ENCODE peak calls at places on chromosomes 4 and X, in ten cellular contexts. One of them, this sample, is unnamed. For H3K4me1, the result is how much of the 10 kb centered on the place peaks cover.

GRCh38 chrX:154399527-154400368 is 1.6 kb downstream of the RPL10 start:
- DNase-seq in cardiac muscle cell: no peak
- DNase-seq in fibroblast of lung: no peak
- DNase-seq in aorta: no peak
- DNase-seq in testis: no peak
- DNase-seq in heart right ventricle: no peak
- DNase-seq in SK-N-SH: no peak
- DNase-seq in mesenchymal stem cell: no peak
- DNase-seq in transverse colon: no peak
- DNase-seq in astrocyte: no peak
- DNase-seq in this sample: no peak

GRCh38 chr4:122017296-122017695 is 65.4 kb upstream of the TRPC3 start:
- DNase-seq in cardiac muscle cell: peak
- DNase-seq in fibroblast of lung: no peak
- DNase-seq in aorta: no peak
- DNase-seq in testis: no peak
- DNase-seq in heart right ventricle: no peak
- DNase-seq in SK-N-SH: no peak
- DNase-seq in mesenchymal stem cell: no peak
- DNase-seq in transverse colon: no peak
- DNase-seq in astrocyte: peak
- DNase-seq in this sample: no peak

GRCh38 chr4:142373610-142374009 is 472.5 kb downstream of the INPP4B start:
- DNase-seq in cardiac muscle cell: no peak
- DNase-seq in fibroblast of lung: peak
- DNase-seq in aorta: no peak
- DNase-seq in testis: no peak
- DNase-seq in heart right ventricle: no peak
- DNase-seq in SK-N-SH: no peak
- DNase-seq in mesenchymal stem cell: no peak
- DNase-seq in transverse colon: no peak
- DNase-seq in astrocyte: peak
- DNase-seq in this sample: no peak

GRCh38 chr4:129342820-129343219 is 246.9 kb downstream of the C4orf33 start:
- DNase-seq in cardiac muscle cell: no peak
- DNase-seq in fibroblast of lung: peak
- DNase-seq in aorta: no peak
- DNase-seq in testis: no peak
- DNase-seq in heart right ventricle: no peak
- DNase-seq in SK-N-SH: no peak
- DNase-seq in mesenchymal stem cell: peak
- DNase-seq in transverse colon: no peak
- DNase-seq in astrocyte: peak
- DNase-seq in this sample: no peak

GRCh38 chrX:28498658-28499057 is 88.6 kb upstream of the IL1RAPL1 start:
- DNase-seq in cardiac muscle cell: no peak
- DNase-seq in fibroblast of lung: peak
- DNase-seq in aorta: no peak
- DNase-seq in testis: no peak
- DNase-seq in heart right ventricle: no peak
- DNase-seq in SK-N-SH: no peak
- DNase-seq in mesenchymal stem cell: peak
- DNase-seq in transverse colon: no peak
- DNase-seq in astrocyte: peak
- DNase-seq in this sample: no peak

GRCh38 chr4:153728660-153729059 is 31.2 kb downstream of the RNF175 start:
- DNase-seq in cardiac muscle cell: no peak
- DNase-seq in fibroblast of lung: no peak
- DNase-seq in aorta: no peak
- DNase-seq in testis: no peak
- DNase-seq in heart right ventricle: no peak
- DNase-seq in SK-N-SH: no peak
- DNase-seq in mesenchymal stem cell: no peak
- DNase-seq in transverse colon: no peak
- DNase-seq in astrocyte: no peak
- DNase-seq in this sample: no peak

GRCh38 chr4:8305851-8306361 is 36.4 kb downstream of the HTRA3 start:
- DNase-seq in cardiac muscle cell: no peak
- DNase-seq in fibroblast of lung: no peak
- DNase-seq in aorta: peak
- DNase-seq in testis: peak
- DNase-seq in heart right ventricle: peak
- DNase-seq in SK-N-SH: no peak
- DNase-seq in mesenchymal stem cell: no peak
- DNase-seq in transverse colon: peak
- DNase-seq in astrocyte: no peak
- DNase-seq in this sample: no peak

GRCh38 chrX:33725556-33726232 is 406.4 kb downstream of the FAM47A start:
- DNase-seq in cardiac muscle cell: peak
- DNase-seq in fibroblast of lung: peak
- DNase-seq in aorta: no peak
- DNase-seq in testis: peak
- DNase-seq in heart right ventricle: no peak
- DNase-seq in SK-N-SH: no peak
- DNase-seq in mesenchymal stem cell: peak
- DNase-seq in transverse colon: no peak
- DNase-seq in astrocyte: no peak
- DNase-seq in this sample: peak

GRCh38 chr4:88661724-88662123 is 35.9 kb downstream of the NAP1L5 start:
- DNase-seq in cardiac muscle cell: no peak
- DNase-seq in fibroblast of lung: peak
- DNase-seq in aorta: no peak
- DNase-seq in testis: no peak
- DNase-seq in heart right ventricle: no peak
- DNase-seq in SK-N-SH: no peak
- DNase-seq in mesenchymal stem cell: peak
- DNase-seq in transverse colon: no peak
- DNase-seq in astrocyte: peak
- DNase-seq in this sample: no peak

GRCh38 chr4:144374065-144374464 is 233.5 kb upstream of the GYPA start:
- DNase-seq in cardiac muscle cell: no peak
- DNase-seq in fibroblast of lung: no peak
- DNase-seq in aorta: no peak
- DNase-seq in testis: no peak
- DNase-seq in heart right ventricle: no peak
- DNase-seq in SK-N-SH: no peak
- DNase-seq in mesenchymal stem cell: no peak
- DNase-seq in transverse colon: no peak
- DNase-seq in astrocyte: no peak
- DNase-seq in this sample: no peak

GRCh38 chr4:185396724-185397402 is at the start of gene ANKRD37:
- DNase-seq in cardiac muscle cell: peak
- DNase-seq in fibroblast of lung: peak
- DNase-seq in aorta: peak
- DNase-seq in testis: no peak
- DNase-seq in heart right ventricle: peak
- DNase-seq in SK-N-SH: peak
- DNase-seq in mesenchymal stem cell: peak
- DNase-seq in transverse colon: peak
- DNase-seq in astrocyte: peak
- DNase-seq in this sample: peak

GRCh38 chr4:185392156-185392555 is 3.6 kb downstream of the LRP2BP start:
- DNase-seq in cardiac muscle cell: no peak
- DNase-seq in fibroblast of lung: no peak
- DNase-seq in aorta: no peak
- DNase-seq in testis: no peak
- DNase-seq in heart right ventricle: no peak
- DNase-seq in SK-N-SH: no peak
- DNase-seq in mesenchymal stem cell: no peak
- DNase-seq in transverse colon: no peak
- DNase-seq in astrocyte: no peak
- DNase-seq in this sample: no peak

GRCh38 chr4:185395956-185396723 is 416 bp upstream of the LRP2BP start:
- DNase-seq in cardiac muscle cell: peak
- DNase-seq in fibroblast of lung: peak
- DNase-seq in aorta: peak
- DNase-seq in testis: peak
- DNase-seq in heart right ventricle: peak
- DNase-seq in SK-N-SH: peak
- DNase-seq in mesenchymal stem cell: peak
- DNase-seq in transverse colon: peak
- DNase-seq in astrocyte: peak
- DNase-seq in this sample: peak

GRCh38 chr4:185395255-185395955 is at the start of gene LRP2BP:
- DNase-seq in cardiac muscle cell: no peak
- DNase-seq in fibroblast of lung: peak
- DNase-seq in aorta: no peak
- DNase-seq in testis: no peak
- DNase-seq in heart right ventricle: no peak
- DNase-seq in SK-N-SH: no peak
- DNase-seq in mesenchymal stem cell: peak
- DNase-seq in transverse colon: no peak
- DNase-seq in astrocyte: no peak
- DNase-seq in this sample: no peak

DNA sequence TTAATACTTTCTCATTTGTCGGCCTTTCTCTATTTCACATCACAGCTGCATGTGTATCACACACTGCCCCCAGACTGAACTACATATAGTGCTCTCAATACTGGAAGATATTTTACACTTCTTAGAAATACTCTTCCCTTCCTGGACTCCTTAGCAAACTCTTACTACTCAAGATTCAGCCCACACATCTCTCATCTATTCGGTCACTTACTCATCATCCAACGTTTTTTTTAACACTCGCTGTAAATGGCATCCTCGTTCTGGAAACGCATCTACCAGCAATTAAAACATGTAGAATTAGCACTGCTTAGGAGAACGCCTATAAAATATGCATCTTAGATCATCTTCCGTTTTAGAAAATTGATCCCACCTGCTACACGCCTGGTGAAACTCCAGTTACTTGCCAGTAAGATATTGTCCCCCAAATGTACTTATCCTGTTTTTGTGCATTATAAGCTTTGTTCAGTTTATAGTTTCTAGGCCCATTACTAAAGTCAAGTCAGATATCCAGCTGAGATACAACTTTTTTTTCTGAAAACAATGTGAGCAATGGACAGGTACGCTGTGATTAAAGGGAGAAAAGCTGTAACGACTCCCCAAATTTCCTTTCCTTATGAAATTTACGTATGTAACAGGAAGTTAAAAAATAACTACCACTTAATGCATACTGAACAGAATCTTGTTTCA is 1.0 kb downstream of the LRP2BP start:
- DNase-seq in cardiac muscle cell: no peak
- DNase-seq in fibroblast of lung: no peak
- DNase-seq in aorta: no peak
- DNase-seq in testis: no peak
- DNase-seq in heart right ventricle: no peak
- DNase-seq in SK-N-SH: no peak
- DNase-seq in mesenchymal stem cell: no peak
- DNase-seq in transverse colon: no peak
- DNase-seq in astrocyte: peak
- DNase-seq in this sample: no peak
- H3K4me1 ChIP-seq in cardiac muscle cell: under half
- H3K4me1 ChIP-seq in fibroblast of lung: under half
- H3K4me1 ChIP-seq in aorta: under half
- H3K4me1 ChIP-seq in testis: under half
- H3K4me1 ChIP-seq in heart right ventricle: under half
- H3K4me1 ChIP-seq in SK-N-SH: under half
- H3K4me1 ChIP-seq in mesenchymal stem cell: under half
- H3K4me1 ChIP-seq in transverse colon: under half
- H3K4me1 ChIP-seq in astrocyte: under half
- H3K4me1 ChIP-seq in this sample: under half

GRCh38 chrX:150363561-150364346 is 637 bp downstream of the MAMLD1 start:
- DNase-seq in cardiac muscle cell: peak
- DNase-seq in fibroblast of lung: peak
- DNase-seq in aorta: peak
- DNase-seq in testis: no peak
- DNase-seq in heart right ventricle: peak
- DNase-seq in SK-N-SH: peak
- DNase-seq in mesenchymal stem cell: peak
- DNase-seq in transverse colon: peak
- DNase-seq in astrocyte: no peak
- DNase-seq in this sample: peak
- H3K4me3 ChIP-seq in cardiac muscle cell: peak
- H3K4me3 ChIP-seq in fibroblast of lung: peak
- H3K4me3 ChIP-seq in aorta: peak
- H3K4me3 ChIP-seq in testis: peak
- H3K4me3 ChIP-seq in heart right ventricle: peak
- H3K4me3 ChIP-seq in SK-N-SH: peak
- H3K4me3 ChIP-seq in mesenchymal stem cell: peak
- H3K4me3 ChIP-seq in transverse colon: peak
- H3K4me3 ChIP-seq in astrocyte: peak
- H3K4me3 ChIP-seq in this sample: peak

GRCh38 chr4:173188648-173189047 is 20.0 kb downstream of the GALNT7 start:
- DNase-seq in cardiac muscle cell: no peak
- DNase-seq in fibroblast of lung: no peak
- DNase-seq in aorta: no peak
- DNase-seq in testis: no peak
- DNase-seq in heart right ventricle: no peak
- DNase-seq in SK-N-SH: no peak
- DNase-seq in mesenchymal stem cell: no peak
- DNase-seq in transverse colon: no peak
- DNase-seq in astrocyte: no peak
- DNase-seq in this sample: no peak
- H3K4me1 ChIP-seq in cardiac muscle cell: under half
- H3K4me1 ChIP-seq in fibroblast of lung: under half
- H3K4me1 ChIP-seq in aorta: under half
- H3K4me1 ChIP-seq in testis: under half
- H3K4me1 ChIP-seq in heart right ventricle: under half
- H3K4me1 ChIP-seq in SK-N-SH: under half
- H3K4me1 ChIP-seq in mesenchymal stem cell: under half
- H3K4me1 ChIP-seq in transverse colon: half or more
- H3K4me1 ChIP-seq in astrocyte: under half
- H3K4me1 ChIP-seq in this sample: under half

GRCh38 chr4:13498464-13498863 is 14.3 kb upstream of the RAB28 start:
- DNase-seq in cardiac muscle cell: no peak
- DNase-seq in fibroblast of lung: no peak
- DNase-seq in aorta: no peak
- DNase-seq in testis: no peak
- DNase-seq in heart right ventricle: no peak
- DNase-seq in SK-N-SH: no peak
- DNase-seq in mesenchymal stem cell: no peak
- DNase-seq in transverse colon: no peak
- DNase-seq in astrocyte: no peak
- DNase-seq in this sample: no peak

GRCh38 chr4:13492752-13493151 is 8.6 kb upstream of the RAB28 start:
- DNase-seq in cardiac muscle cell: no peak
- DNase-seq in fibroblast of lung: no peak
- DNase-seq in aorta: no peak
- DNase-seq in testis: no peak
- DNase-seq in heart right ventricle: no peak
- DNase-seq in SK-N-SH: no peak
- DNase-seq in mesenchymal stem cell: no peak
- DNase-seq in transverse colon: no peak
- DNase-seq in astrocyte: no peak
- DNase-seq in this sample: no peak

GRCh38 chr4:13495753-13496152 is 11.6 kb upstream of the RAB28 start:
- DNase-seq in cardiac muscle cell: no peak
- DNase-seq in fibroblast of lung: no peak
- DNase-seq in aorta: no peak
- DNase-seq in testis: no peak
- DNase-seq in heart right ventricle: no peak
- DNase-seq in SK-N-SH: no peak
- DNase-seq in mesenchymal stem cell: no peak
- DNase-seq in transverse colon: no peak
- DNase-seq in astrocyte: no peak
- DNase-seq in this sample: no peak

GRCh38 chr4:13493793-13494192 is 9.7 kb upstream of the RAB28 start:
- DNase-seq in cardiac muscle cell: no peak
- DNase-seq in fibroblast of lung: no peak
- DNase-seq in aorta: no peak
- DNase-seq in testis: no peak
- DNase-seq in heart right ventricle: no peak
- DNase-seq in SK-N-SH: no peak
- DNase-seq in mesenchymal stem cell: no peak
- DNase-seq in transverse colon: no peak
- DNase-seq in astrocyte: no peak
- DNase-seq in this sample: no peak

GRCh38 chr4:13496605-13497004 is 12.5 kb upstream of the RAB28 start:
- DNase-seq in cardiac muscle cell: no peak
- DNase-seq in fibroblast of lung: no peak
- DNase-seq in aorta: no peak
- DNase-seq in testis: no peak
- DNase-seq in heart right ventricle: no peak
- DNase-seq in SK-N-SH: no peak
- DNase-seq in mesenchymal stem cell: no peak
- DNase-seq in transverse colon: no peak
- DNase-seq in astrocyte: no peak
- DNase-seq in this sample: no peak
- H3K4me3 ChIP-seq in cardiac muscle cell: no peak
- H3K4me3 ChIP-seq in fibroblast of lung: no peak
- H3K4me3 ChIP-seq in aorta: no peak
- H3K4me3 ChIP-seq in testis: no peak
- H3K4me3 ChIP-seq in heart right ventricle: no peak
- H3K4me3 ChIP-seq in SK-N-SH: no peak
- H3K4me3 ChIP-seq in mesenchymal stem cell: no peak
- H3K4me3 ChIP-seq in transverse colon: no peak
- H3K4me3 ChIP-seq in astrocyte: no peak
- H3K4me3 ChIP-seq in this sample: no peak